ENCODE peak calls at places on chromosomes 13 and 19, in four cellular contexts. B is K562, S is HepG2, F is GM12878. K is an unnamed sample.

GRCh38 chr13:75685239-75685697 is 49.1 kb downstream of the LMO7 start:
- DNase-seq in F (no peak), S (peak; percentile 42), B (no peak), K (peak; percentile 91)

GRCh38 chr13:31538067-31539042 is 201.0 kb upstream of the RXFP2 start:
- DNase-seq in S (peak; percentile 16), B (peak; percentile 14), F (no peak), K (peak; percentile 45)

GRCh38 chr13:60351326-60351725 is 45.7 kb upstream of the TDRD3 start:
- DNase-seq in S (no peak), F (no peak), B (no peak), K (peak; percentile 47)

GRCh38 chr19:44582581-44583265 is 30.6 kb upstream of the IGSF23 start:
- DNase-seq in S (no peak), B (peak; percentile 73), F (no peak), K (no peak)

GRCh38 chr13:101576452-101576851 is 124.0 kb downstream of the ITGBL1 start:
- DNase-seq in F (no peak), S (peak; percentile 46), B (no peak), K (peak; percentile 81)

GRCh38 chr19:45138303-45138751 is 22.5 kb downstream of the NKPD1 start:
- DNase-seq in B (no peak), S (no peak), F (no peak), K (no peak)

GRCh38 chr13:105442941-105443340 is 1092.5 kb downstream of the EFNB2 start:
- DNase-seq in F (no peak), S (no peak), B (no peak), K (peak; percentile 100)

GRCh38 chr13:110517505-110518149 is 43.9 kb downstream of the RAB20 start:
- DNase-seq in F (no peak), B (no peak), S (no peak), K (no peak)

GRCh38 chr13:44868397-44868796 is 120.9 kb downstream of the NUFIP1 start:
- DNase-seq in B (no peak), S (no peak), F (peak; percentile 61), K (no peak)

GRCh38 chr19:32688315-32688714 is 3.3 kb upstream of the NUDT19 start:
- DNase-seq in B (peak; percentile 18), S (no peak), F (no peak), K (peak; percentile 71)

DNA sequence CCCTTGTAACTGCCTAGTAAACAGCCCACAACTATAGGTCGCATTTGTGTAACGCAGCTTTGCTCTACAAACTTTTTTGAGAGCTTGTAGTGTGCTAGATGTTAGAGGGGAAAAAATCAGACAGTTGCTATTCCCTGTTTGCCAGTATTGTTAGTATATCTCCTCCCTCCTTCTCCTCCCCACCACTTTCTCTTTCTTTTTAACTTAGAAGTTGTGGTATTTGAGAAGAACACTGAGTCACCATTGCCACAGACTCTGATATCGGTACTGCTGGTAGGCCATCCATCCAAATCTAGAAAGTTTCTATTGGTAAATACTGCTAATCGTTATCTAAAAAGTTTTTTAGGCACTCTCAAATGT is 661 bp downstream of the POMP start:
- DNase-seq in S (no peak), B (peak; percentile 6), F (no peak), K (peak; percentile 75)
- TF ChIP-seq RFX5 in S (no peak), B (no peak), F (no peak), K (no peak)

GRCh38 chr19:12623361-12624031 is 12.8 kb downstream of the ZNF791 start:
- DNase-seq in B (no peak), S (no peak), F (no peak), K (peak; percentile 47)

GRCh38 chr19:12617646-12618045 is 6.9 kb downstream of the ZNF791 start:
- DNase-seq in F (no peak), S (no peak), B (no peak), K (no peak)
- H3K36me3 ChIP-seq in F (peaks cover 2% of the 10 kb centered on the region), S (peaks cover 3% of the 10 kb centered on the region), B (peaks cover 27% of the 10 kb centered on the region), K (peaks cover 28% of the 10 kb centered on the region)

GRCh38 chr19:3482507-3483225 is 575 bp downstream of the SMIM44 start:
- DNase-seq in S (no peak), B (peak; percentile 23), F (no peak), K (no peak)
- TF ChIP-seq RFX5 in S (no peak), B (no peak), F (no peak), K (no peak)

DNA sequence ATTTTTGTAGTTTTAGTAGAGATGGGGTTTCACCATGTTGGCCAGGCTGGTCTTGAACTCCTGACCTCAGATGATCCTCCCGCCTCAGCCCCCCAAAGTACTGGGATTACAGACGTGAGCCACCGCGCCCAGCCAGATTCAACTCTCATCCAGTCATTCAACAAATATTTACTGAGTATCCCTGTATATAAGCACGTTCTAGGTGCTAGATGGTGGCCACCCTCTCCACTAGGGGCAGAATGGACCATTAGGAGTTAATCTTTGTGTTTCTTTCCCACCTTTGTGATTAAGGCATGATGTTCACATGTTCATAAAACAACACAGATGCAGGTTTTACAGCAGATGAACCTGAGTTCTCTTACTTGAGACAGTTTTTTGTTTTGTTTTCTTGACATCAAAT is 7.3 kb downstream of the SHKBP1 start:
- DNase-seq in F (no peak), S (no peak), B (no peak), K (no peak)
- H3K36me3 ChIP-seq in F (peaks cover 14% of the 10 kb centered on the region), S (peaks cover 1% of the 10 kb centered on the region), B (peaks cover 27% of the 10 kb centered on the region), K (peaks cover 61% of the 10 kb centered on the region)

DNA sequence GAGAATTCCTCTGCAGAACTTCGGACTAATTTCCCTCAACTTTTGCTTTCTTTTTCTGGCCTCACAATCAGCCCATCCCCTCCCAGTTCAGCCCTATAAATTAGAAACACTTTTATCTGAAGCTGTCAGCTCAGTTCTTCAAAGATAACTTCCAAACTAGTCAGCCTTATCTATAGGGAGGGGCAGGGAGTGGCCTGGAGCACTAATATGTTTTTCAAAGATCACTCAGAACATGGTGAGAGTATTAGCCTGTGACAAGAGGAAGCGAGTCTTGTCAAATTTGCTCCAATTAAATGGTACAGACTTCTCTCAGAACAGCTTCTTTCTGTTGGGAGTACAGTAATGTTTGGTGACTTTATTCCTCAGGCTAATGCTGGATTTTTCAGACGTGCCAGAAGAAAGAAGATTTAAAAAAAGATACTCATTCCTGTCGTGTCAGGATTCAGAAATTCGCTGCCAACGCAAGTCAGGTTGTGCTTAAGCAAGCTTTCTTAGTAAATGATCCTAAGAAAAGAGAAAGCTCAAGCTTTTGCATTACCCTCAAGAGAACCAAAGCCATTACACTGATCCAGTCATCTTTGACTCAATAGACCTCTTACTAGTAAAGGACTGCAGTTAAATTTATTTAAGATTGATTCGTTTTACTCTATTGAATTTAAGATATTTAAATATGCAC is 1033.6 kb downstream of the SLITRK5 start:
- DNase-seq in S (no peak), F (no peak), B (peak; percentile 1), K (no peak)
- TF ChIP-seq RFX5 in S (no peak), F (no peak), B (no peak), K (no peak)

K was measured in IMR-90.